ENCODE peak calls at places on chromosomes 16 and 17, in four cellular contexts. H is GM23248, B is T-cell, I is NCI-H2171 treated with DMSO at 0.1 percent for 48 hours. V is an unnamed sample.

GRCh38 chr16:90026135-90026534 is 6.9 kb upstream of the DBNDD1 start:
- DNase-seq in I (no peak), B (no peak), H (no peak), V (no peak)

GRCh38 chr17:13544292-13544691 is 57.4 kb downstream of the HS3ST3A1 start:
- DNase-seq in B (no peak), I (no peak), H (peak), V (no peak)

GRCh38 chr17:77372444-77373297 is 231.9 kb downstream of the SEC14L1 start:
- DNase-seq in I (peak), B (peak), H (peak), V (peak)

GRCh38 chr16:11034005-11034404 is 89.6 kb downstream of the CLEC16A start:
- DNase-seq in B (no peak), I (no peak), H (peak), V (no peak)

GRCh38 chr17:66573078-66573477 is 261.8 kb upstream of the CACNG5 start:
- DNase-seq in I (no peak), H (no peak), B (no peak), V (no peak)

GRCh38 chr16:66250686-66251405 is 115.6 kb upstream of the CDH5 start:
- DNase-seq in B (no peak), I (no peak), H (peak), V (no peak)

GRCh38 chr17:41957058-41957868 is 9.3 kb upstream of the CNP start:
- DNase-seq in H (no peak), I (no peak), B (no peak), V (no peak)

GRCh38 chr16:51402785-51403184 is 251.7 kb upstream of the SALL1 start:
- DNase-seq in B (no peak), H (peak), I (no peak), V (no peak)

GRCh38 chr16:17313085-17313611 is 157.6 kb downstream of the XYLT1 start:
- DNase-seq in B (no peak), H (peak), I (peak), V (no peak)

GRCh38 chr17:64244165-64244564 is 18.9 kb downstream of the TEX2 start:
- DNase-seq in I (no peak), B (no peak), H (no peak), V (no peak)

GRCh38 chr17:39757176-39757662 is 19.5 kb downstream of the GRB7 start:
- DNase-seq in H (no peak), I (no peak), B (no peak), V (no peak)